ENCODE peak calls at places on chromosome 11, in six cellular contexts. W, D, U, M, C and I are unnamed samples.

GRCh38 chr11:1222491-1223345 is at the start of gene MUC5B:
- DNase-seq in U (peak), D (no peak), W (no peak), C (no peak), M (no peak), I (peak)

GRCh38 chr11:112266410-112266778 is 5.7 kb upstream of the PLET1 start:
- DNase-seq in C (no peak), D (no peak), W (no peak), U (no peak), M (no peak), I (no peak)

GRCh38 chr11:3905080-3905953 is 49.9 kb downstream of the STIM1 start:
- DNase-seq in M (peak), U (peak), C (peak), W (peak), D (no peak), I (peak)

GRCh38 chr11:4714300-4714699 is 9.7 kb downstream of the MMP26 start:
- DNase-seq in U (no peak), C (no peak), W (no peak), D (no peak), M (no peak), I (no peak)

GRCh38 chr11:65911682-65912568 is 6.9 kb downstream of the C11orf68 start:
- DNase-seq in D (no peak), W (no peak), C (peak), U (peak), M (peak), I (peak)

GRCh38 chr11:36702330-36703054 is 104.5 kb upstream of the RAG2 start:
- DNase-seq in W (no peak), D (peak), C (peak), U (peak), M (peak), I (peak)

GRCh38 chr11:65210748-65211147 is 29.0 kb downstream of the CAPN1 start:
- DNase-seq in W (no peak), M (no peak), D (no peak), U (no peak), C (no peak), I (no peak)

GRCh38 chr11:134821422-134821821 is 409.4 kb upstream of the B3GAT1 start:
- DNase-seq in U (peak), M (no peak), D (no peak), W (no peak), C (no peak), I (no peak)

GRCh38 chr11:23605001-23605400 is 744.7 kb upstream of the CCDC179 start:
- DNase-seq in C (peak), D (no peak), M (no peak), U (no peak), W (no peak), I (peak)

GRCh38 chr11:2564588-2565440 is 120.0 kb downstream of the KCNQ1 start:
- DNase-seq in W (no peak), D (no peak), C (no peak), U (no peak), M (no peak), I (no peak)

GRCh38 chr11:123624974-123625373 is 29.4 kb downstream of the SCN3B start:
- DNase-seq in M (peak), D (no peak), U (no peak), W (no peak), C (peak), I (peak)

GRCh38 chr11:114984611-114985163 is 306.4 kb downstream of the NXPE2 start:
- DNase-seq in U (no peak), D (no peak), C (no peak), M (no peak), W (no peak), I (no peak)

GRCh38 chr11:61027141-61027840 is 55.8 kb downstream of the CD6 start:
- DNase-seq in M (no peak), C (no peak), W (no peak), D (no peak), U (no peak), I (no peak)

GRCh38 chr11:46658259-46658658 is 40.9 kb downstream of the ATG13 start:
- DNase-seq in M (no peak), U (no peak), W (no peak), C (peak), D (peak), I (peak)

GRCh38 chr11:121341609-121342008 is 49.0 kb downstream of the SC5D start:
- DNase-seq in D (no peak), M (peak), C (no peak), U (peak), W (no peak), I (no peak)

GRCh38 chr11:103584021-103584420 is 452.4 kb upstream of the DDI1 start:
- DNase-seq in U (no peak), C (no peak), W (no peak), M (no peak), D (no peak), I (no peak)

GRCh38 chr11:92790376-92790775 is 179.1 kb upstream of the MTNR1B start:
- DNase-seq in U (no peak), C (no peak), W (no peak), M (no peak), D (no peak), I (no peak)

GRCh38 chr11:96357794-96358193 is 14.8 kb upstream of the MAML2 start:
- DNase-seq in C (no peak), M (no peak), U (no peak), D (no peak), W (no peak), I (no peak)

GRCh38 chr11:125207866-125208425 is 43.4 kb downstream of the PKNOX2 start:
- DNase-seq in C (no peak), U (peak), D (peak), W (no peak), M (peak), I (peak)

GRCh38 chr11:2202071-2202899 is 30.7 kb upstream of the TH start:
- DNase-seq in C (no peak), W (no peak), M (peak), D (no peak), U (peak), I (no peak)

GRCh38 chr11:131079036-131079435 is 162.8 kb upstream of the SNX19 start:
- DNase-seq in D (no peak), C (no peak), M (peak), W (no peak), U (no peak), I (no peak)

GRCh38 chr11:83115551-83115950 is 41.4 kb upstream of the PCF11 start:
- DNase-seq in M (no peak), C (no peak), W (no peak), D (no peak), U (no peak), I (no peak)

GRCh38 chr11:72668645-72669347 is 5.4 kb downstream of the PDE2A start:
- DNase-seq in D (no peak), U (no peak), W (peak), C (no peak), M (no peak), I (no peak)

GRCh38 chr11:66289548-66290331 is 797 bp upstream of the YIF1A start:
- DNase-seq in U (no peak), M (no peak), W (peak), C (no peak), D (no peak), I (peak)

GRCh38 chr11:69496202-69496557 is 14.7 kb downstream of the LINC01488 start:
- DNase-seq in U (no peak), W (no peak), C (no peak), D (no peak), M (no peak), I (no peak)

GRCh38 chr11:1271002-1271401 is 38.4 kb downstream of the TOLLIP start:
- DNase-seq in D (no peak), W (no peak), M (no peak), U (no peak), C (peak), I (no peak)

GRCh38 chr11:94020777-94021615 is at the start of gene HEPHL1:
- DNase-seq in M (peak), D (no peak), W (no peak), C (no peak), U (peak), I (no peak)

GRCh38 chr11:65792456-65792855 is 5.6 kb downstream of the OVOL1 start:
- DNase-seq in U (peak), W (no peak), D (no peak), M (no peak), C (no peak), I (no peak)

GRCh38 chr11:105577645-105578044 is 32.2 kb upstream of the GRIA4 start:
- DNase-seq in M (peak), W (no peak), D (no peak), C (peak), U (no peak), I (peak)

GRCh38 chr11:110242188-110242587 is 54.2 kb downstream of the RDX start:
- DNase-seq in U (no peak), C (no peak), M (no peak), D (no peak), W (no peak), I (no peak)

GRCh38 chr11:100684101-100685065 is 2.7 kb upstream of the ARHGAP42 start:
- DNase-seq in M (peak), U (peak), D (no peak), W (no peak), C (no peak), I (no peak)

GRCh38 chr11:108302121-108302785 is 79.4 kb downstream of the ATM start:
- DNase-seq in W (no peak), U (no peak), C (peak), M (peak), D (no peak), I (peak)

GRCh38 chr11:94418123-94418770 is 17.0 kb upstream of the GPR83 start:
- DNase-seq in W (no peak), M (no peak), C (no peak), D (no peak), U (no peak), I (no peak)

GRCh38 chr11:35725880-35726279 is 63.3 kb downstream of the TRIM44 start:
- DNase-seq in D (peak), W (no peak), M (peak), U (peak), C (peak), I (peak)